ENCODE peak calls at places on chromosomes 2 and 18, in six cellular contexts. R is H9, J is H1, V is trophoblast cell, M is IMR-90, E is mesenchymal stem cell. X is an unnamed sample.

GRCh38 chr2:8662239-8662879 is 19.5 kb upstream of the ID2 start:
- DNase-seq in R (no peak), J (no peak), V (no peak), M (peak), E (peak), X (no peak)

GRCh38 chr2:121596221-121597080 is 52.8 kb downstream of the CLASP1 start:
- DNase-seq in R (no peak), J (no peak), V (no peak), M (peak), E (peak), X (no peak)

GRCh38 chr2:26569216-26570082 is 71.7 kb downstream of the CIB4 start:
- DNase-seq in R (no peak), J (no peak), V (peak), M (no peak), E (no peak), X (no peak)

GRCh38 chr2:191245046-191245868 is at the start of gene MYO1B:
- DNase-seq in R (peak), J (peak), V (peak), M (peak), E (peak), X (peak)

GRCh38 chr2:182558564-182558963 is 131.7 kb upstream of the PDE1A start:
- DNase-seq in R (no peak), J (no peak), V (no peak), M (no peak), E (no peak), X (no peak)

GRCh38 chr2:231933916-231934401 is 7.8 kb upstream of the NPPC start:
- DNase-seq in R (no peak), J (peak), V (no peak), M (no peak), E (no peak), X (no peak)

GRCh38 chr2:14587119-14587518 is 45.4 kb upstream of the LRATD1 start:
- DNase-seq in R (no peak), J (no peak), V (peak), M (peak), E (no peak), X (no peak)

GRCh38 chr2:174340400-174341300 is 5.9 kb downstream of the SP9 start:
- DNase-seq in R (peak), J (peak), V (no peak), M (no peak), E (peak), X (peak)

GRCh38 chr2:45578056-45578843 is 32.8 kb downstream of the SRBD1 start:
- DNase-seq in R (peak), J (no peak), V (peak), M (peak), E (peak), X (no peak)

GRCh38 chr2:84815146-84815545 is 65.7 kb downstream of the TRABD2A start:
- DNase-seq in R (no peak), J (no peak), V (no peak), M (peak), E (no peak), X (no peak)

GRCh38 chr2:50773533-50773932 is 258.4 kb downstream of the NRXN1 start:
- DNase-seq in R (no peak), J (peak), V (no peak), M (no peak), E (no peak), X (no peak)

GRCh38 chr18:29892960-29893558 is 1149.5 kb downstream of the DSC3 start:
- DNase-seq in R (no peak), J (no peak), V (no peak), M (no peak), E (peak), X (no peak)

GRCh38 chr2:190432567-190433231 is 24.5 kb downstream of the MFSD6 start:
- DNase-seq in R (no peak), J (no peak), V (no peak), M (no peak), E (no peak), X (no peak)

GRCh38 chr2:23312996-23313606 is 71.9 kb upstream of the KLHL29 start:
- DNase-seq in R (peak), J (peak), V (no peak), M (no peak), E (peak), X (peak)

GRCh38 chr2:40367032-40367431 is 84.9 kb downstream of the SLC8A1 start:
- DNase-seq in R (no peak), J (no peak), V (no peak), M (no peak), E (no peak), X (no peak)

GRCh38 chr2:163155279-163155883 is 316.8 kb upstream of the KCNH7 start:
- DNase-seq in R (no peak), J (no peak), V (no peak), M (peak), E (peak), X (peak)

GRCh38 chr18:55489742-55490055 is 98.3 kb downstream of the TCF4 start:
- DNase-seq in R (no peak), J (no peak), V (no peak), M (peak), E (no peak), X (no peak)

GRCh38 chr2:39837856-39838453 is 58.9 kb upstream of the THUMPD2 start:
- DNase-seq in R (peak), J (peak), V (peak), M (peak), E (peak), X (no peak)

GRCh38 chr2:54915101-54915500 is 135.2 kb downstream of the RTN4 start:
- DNase-seq in R (no peak), J (no peak), V (no peak), M (no peak), E (no peak), X (no peak)

GRCh38 chr2:222561817-222562424 is 94.0 kb downstream of the FARSB start:
- DNase-seq in R (peak), J (peak), V (peak), M (peak), E (peak), X (peak)

GRCh38 chr18:58805482-58806187 is 59.0 kb upstream of the ZNF532 start:
- DNase-seq in R (no peak), J (no peak), V (no peak), M (no peak), E (no peak), X (peak)

GRCh38 chr2:186771395-186771794 is 77.5 kb downstream of the FAM171B start:
- DNase-seq in R (no peak), J (no peak), V (peak), M (peak), E (peak), X (no peak)

GRCh38 chr2:171957061-171957460 is 34.8 kb downstream of the HAT1 start:
- DNase-seq in R (no peak), J (no peak), V (no peak), M (no peak), E (no peak), X (no peak)

GRCh38 chr2:69123182-69123581 is 110.2 kb downstream of the ANTXR1 start:
- DNase-seq in R (no peak), J (no peak), V (no peak), M (peak), E (no peak), X (no peak)

GRCh38 chr2:69126341-69126740 is 113.4 kb downstream of the ANTXR1 start:
- DNase-seq in R (no peak), J (no peak), V (no peak), M (no peak), E (no peak), X (no peak)

GRCh38 chr2:69122271-69122670 is 109.3 kb downstream of the ANTXR1 start:
- DNase-seq in R (no peak), J (no peak), V (no peak), M (peak), E (peak), X (no peak)

GRCh38 chr2:69124327-69124726 is 111.3 kb downstream of the ANTXR1 start:
- DNase-seq in R (no peak), J (no peak), V (no peak), M (no peak), E (no peak), X (no peak)

DNA sequence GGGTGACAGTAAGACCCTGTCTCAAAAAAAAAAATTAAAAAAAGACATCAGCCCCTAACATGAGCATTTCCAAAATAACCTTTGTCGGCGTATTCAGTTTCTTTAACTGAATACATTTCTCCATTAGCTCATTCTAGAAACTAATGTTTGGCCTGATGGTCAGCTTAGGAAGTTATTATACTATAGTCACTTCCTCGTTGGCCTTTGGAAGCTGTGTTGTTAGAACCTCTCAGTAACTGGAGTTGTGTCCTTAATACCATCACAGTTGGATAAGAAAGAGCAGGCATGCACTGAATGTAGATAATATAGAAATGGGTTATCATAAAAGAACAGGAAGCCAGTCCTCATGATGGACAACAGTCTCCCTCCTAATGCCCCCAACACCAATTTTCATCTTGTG is 112.8 kb downstream of the ANTXR1 start:
- DNase-seq in R (no peak), J (no peak), V (no peak), M (no peak), E (no peak), X (no peak)
- H4K91ac ChIP-seq in R (no peak), J (no peak), V (no peak), M (no peak), E (no peak), X (no peak)

DNA sequence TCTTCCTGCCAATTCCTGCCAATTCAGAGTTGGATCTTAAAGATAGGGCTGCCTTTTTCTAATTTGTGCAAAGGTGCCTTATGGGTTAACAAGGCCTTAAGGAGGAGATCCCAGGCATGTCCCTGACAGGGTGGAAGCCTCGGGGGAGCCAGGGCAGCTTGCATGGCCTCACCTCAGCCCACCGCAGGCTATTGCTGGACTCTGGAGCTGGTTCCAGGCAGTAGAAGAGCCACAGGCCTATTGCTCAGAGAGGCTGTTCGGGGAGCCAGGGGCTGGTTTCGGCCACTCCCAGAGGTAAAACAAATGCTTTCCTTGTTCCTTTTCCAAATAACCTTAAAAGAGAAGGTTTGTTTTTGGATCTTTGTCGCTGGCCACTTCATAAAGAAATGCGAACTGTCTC is 108.7 kb downstream of the APOB start:
- DNase-seq in R (no peak), J (no peak), V (no peak), M (no peak), E (no peak), X (no peak)
- H4K91ac ChIP-seq in R (no peak), J (no peak), V (no peak), M (no peak), E (no peak), X (no peak)

GRCh38 chr2:67503066-67503795 is 106.1 kb downstream of the ETAA1 start:
- DNase-seq in R (no peak), J (no peak), V (peak), M (peak), E (peak), X (no peak)

GRCh38 chr2:67502346-67503065 is 105.4 kb downstream of the ETAA1 start:
- DNase-seq in R (no peak), J (no peak), V (peak), M (peak), E (no peak), X (no peak)

GRCh38 chr2:67500541-67500940 is 103.4 kb downstream of the ETAA1 start:
- DNase-seq in R (no peak), J (no peak), V (no peak), M (peak), E (peak), X (no peak)

GRCh38 chr2:67498931-67499330 is 101.8 kb downstream of the ETAA1 start:
- DNase-seq in R (no peak), J (no peak), V (no peak), M (no peak), E (no peak), X (no peak)
- H4K91ac ChIP-seq in R (no peak), J (no peak), V (no peak), M (no peak), E (no peak), X (no peak)

GRCh38 chr18:3923750-3924149 is 473.8 kb downstream of the TGIF1 start:
- DNase-seq in R (no peak), J (no peak), V (peak), M (peak), E (peak), X (no peak)
- H4K91ac ChIP-seq in R (no peak), J (no peak), V (no peak), M (peak), E (no peak), X (no peak)

GRCh38 chr2:184540246-184540789 is 58.0 kb upstream of the ZNF804A start:
- DNase-seq in R (no peak), J (no peak), V (no peak), M (no peak), E (no peak), X (no peak)

GRCh38 chr2:184543832-184544231 is 54.5 kb upstream of the ZNF804A start:
- DNase-seq in R (no peak), J (no peak), V (no peak), M (no peak), E (no peak), X (no peak)

DNA sequence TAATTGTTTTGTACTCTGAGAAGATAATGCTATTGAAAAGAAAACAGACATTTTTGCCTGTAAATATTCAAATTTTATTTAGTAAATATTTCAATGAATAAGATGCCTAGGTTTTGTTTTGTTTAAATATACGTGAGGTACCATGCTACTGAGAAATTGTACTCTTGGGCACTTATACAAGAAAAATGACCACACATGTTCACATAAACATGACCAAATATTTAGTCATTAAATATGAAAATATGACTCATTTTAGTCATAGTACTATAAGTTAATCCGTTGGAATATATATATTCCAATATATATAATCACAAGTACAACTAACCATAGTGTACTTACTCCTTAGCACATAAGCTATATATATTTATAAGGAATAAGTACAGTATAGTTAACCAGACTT is 56.7 kb upstream of the ZNF804A start:
- DNase-seq in R (no peak), J (no peak), V (no peak), M (no peak), E (no peak), X (no peak)
- H4K91ac ChIP-seq in R (no peak), J (no peak), V (no peak), M (no peak), E (no peak), X (no peak)

GRCh38 chr2:167264380-167264779 is 376.1 kb downstream of the XIRP2 start:
- DNase-seq in R (peak), J (no peak), V (no peak), M (no peak), E (peak), X (no peak)

GRCh38 chr2:167265004-167265403 is 376.7 kb downstream of the XIRP2 start:
- DNase-seq in R (no peak), J (no peak), V (no peak), M (no peak), E (no peak), X (no peak)

DNA sequence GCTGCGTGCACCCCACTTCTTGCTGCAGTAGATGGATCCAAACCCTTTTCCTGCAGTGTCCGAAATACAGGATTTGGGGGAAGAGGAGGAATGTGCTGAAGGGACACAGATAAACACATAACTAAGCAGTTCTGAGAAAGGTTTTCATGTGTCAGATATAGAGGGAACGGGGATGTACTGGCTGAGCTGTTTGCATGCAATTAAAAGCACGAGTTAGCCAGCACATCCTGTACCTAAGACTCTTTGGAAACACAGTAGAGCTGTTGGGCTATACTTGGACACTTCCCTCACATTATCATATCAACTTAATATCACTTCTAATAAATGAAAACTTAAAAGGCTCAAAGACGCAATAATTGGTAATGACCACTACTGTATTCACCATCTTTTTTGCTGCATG is 377.4 kb downstream of the XIRP2 start:
- DNase-seq in R (no peak), J (no peak), V (no peak), M (no peak), E (no peak), X (no peak)
- H4K91ac ChIP-seq in R (no peak), J (no peak), V (no peak), M (no peak), E (no peak), X (no peak)

GRCh38 chr2:83596592-83597339 is 862.3 kb downstream of the SUCLG1 start:
- DNase-seq in R (no peak), J (no peak), V (no peak), M (no peak), E (no peak), X (no peak)

DNA sequence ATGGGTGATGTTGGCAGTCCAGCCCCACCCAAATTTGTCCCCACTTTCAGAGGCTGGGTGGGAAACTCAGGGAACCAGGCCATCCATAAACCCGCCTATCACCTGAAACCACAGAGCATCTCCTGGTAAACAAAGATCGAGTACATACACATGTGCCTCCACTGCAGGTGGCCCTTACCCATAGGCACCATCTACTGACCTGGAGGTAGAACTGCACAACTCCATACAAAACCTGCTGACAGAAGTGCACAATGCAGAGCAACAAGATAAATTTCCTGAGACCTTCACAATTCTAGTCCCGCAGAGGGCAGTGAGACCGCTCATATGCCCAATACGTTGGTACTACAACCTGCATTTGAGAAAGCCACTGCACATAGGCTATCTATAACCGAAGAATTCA is 856.3 kb downstream of the SUCLG1 start:
- DNase-seq in R (peak), J (no peak), V (no peak), M (no peak), E (no peak), X (no peak)
- H4K91ac ChIP-seq in R (no peak), J (no peak), V (no peak), M (no peak), E (no peak), X (no peak)

GRCh38 chr2:72089537-72089936 is 58.1 kb downstream of the CYP26B1 start:
- DNase-seq in R (no peak), J (no peak), V (no peak), M (no peak), E (no peak), X (no peak)
- H4K91ac ChIP-seq in R (no peak), J (no peak), V (no peak), M (no peak), E (no peak), X (no peak)

GRCh38 chr2:6497048-6497447 is 368.7 kb downstream of the CMPK2 start:
- DNase-seq in R (no peak), J (no peak), V (no peak), M (no peak), E (no peak), X (no peak)
- H4K91ac ChIP-seq in R (no peak), J (no peak), V (no peak), M (no peak), E (no peak), X (no peak)

DNA sequence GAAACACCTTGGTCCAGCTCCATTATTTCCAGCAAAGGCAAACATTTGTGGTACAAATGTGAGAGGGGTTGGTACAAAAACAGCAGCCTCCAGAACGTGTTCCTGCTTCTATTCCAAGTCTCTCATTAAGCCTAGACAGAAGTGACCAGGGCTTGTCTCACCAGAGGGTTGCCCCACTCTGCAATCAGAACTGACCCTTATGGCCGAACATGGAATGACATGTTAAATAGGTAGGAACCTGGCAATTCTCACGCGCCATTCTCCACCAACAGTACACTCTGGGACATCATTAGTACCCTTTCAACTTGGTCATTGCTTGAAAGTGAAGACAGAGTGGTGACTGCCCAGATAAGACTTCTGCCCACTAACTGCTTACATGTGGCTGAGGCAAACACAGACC is 117.5 kb upstream of the NRP2 start:
- DNase-seq in R (no peak), J (no peak), V (no peak), M (no peak), E (no peak), X (no peak)
- H4K91ac ChIP-seq in R (no peak), J (peak), V (no peak), M (no peak), E (no peak), X (no peak)

X was measured in neuronal stem cell.